ENCODE peak calls at places on chromosomes 12 and 14, in four cellular contexts. H is heart left ventricle, N is neural crest cell, V is HEK293T. O is an unnamed sample.

GRCh38 chr14:101174522-101174838 is 271.0 kb upstream of the RTL1 start:
- DNase-seq in H (no peak), N (no peak), V (no peak), O (peak; percentile 94)

GRCh38 chr12:112891093-112892024 is 15.4 kb upstream of the OAS1 start:
- DNase-seq in H (no peak), N (no peak), V (no peak), O (no peak)

GRCh38 chr12:111785651-111786050 is 18.9 kb downstream of the ALDH2 start:
- DNase-seq in H (no peak), N (no peak), V (no peak), O (no peak)

GRCh38 chr14:31530136-31530535 is 31.1 kb upstream of the NUBPL start:
- DNase-seq in H (no peak), N (no peak), V (no peak), O (no peak)

GRCh38 chr14:26966942-26967341 is 369.1 kb upstream of the NOVA1 start:
- DNase-seq in H (no peak), N (no peak), V (no peak), O (no peak)

GRCh38 chr14:28671425-28671824 is 95.2 kb upstream of the FOXG1 start:
- DNase-seq in H (no peak), N (no peak), V (no peak), O (no peak)

GRCh38 chr12:79927772-79928474 is 7.0 kb downstream of the PPP1R12A start:
- DNase-seq in H (no peak), N (no peak), V (no peak), O (no peak)

GRCh38 chr14:57038689-57039088 is 228.4 kb upstream of the OTX2 start:
- DNase-seq in H (no peak), N (no peak), V (no peak), O (no peak)

GRCh38 chr14:61894452-61895077 is 132.3 kb downstream of the SNAPC1 start:
- DNase-seq in H (peak; percentile 38), N (peak; percentile 71), V (peak; percentile 72), O (peak; percentile 11)